ENCODE peak calls at places on chromosomes 6 and 20, in four cellular contexts. Y, V, J and L are unnamed samples. For H3K4me1 and H3K36me3, the result is how much of the 10 kb centered on the place peaks cover.

GRCh38 chr20:56429496-56429895 is 17.4 kb downstream of the CASS4 start:
- DNase-seq in Y (no peak), V (no peak), J (no peak), L (peak)

GRCh38 chr20:56702931-56703840 is 74.1 kb downstream of the TFAP2C start:
- DNase-seq in Y (no peak), V (no peak), J (no peak), L (no peak)

GRCh38 chr6:83884523-83884922 is 25.0 kb downstream of the CYB5R4 start:
- DNase-seq in Y (peak), V (no peak), J (no peak), L (peak)

GRCh38 chr6:38169826-38170526 is 350.4 kb downstream of the ZFAND3 start:
- DNase-seq in Y (no peak), V (no peak), J (no peak), L (no peak)

GRCh38 chr20:23585808-23586734 is 17.8 kb upstream of the CST9L start:
- DNase-seq in Y (no peak), V (no peak), J (no peak), L (no peak)

GRCh38 chr6:47160702-47161101 is 118.6 kb upstream of the ADGRF1 start:
- DNase-seq in Y (no peak), V (no peak), J (no peak), L (no peak)

GRCh38 chr20:50931306-50932015 is at the start of gene ADNP:
- DNase-seq in Y (peak), V (peak), J (peak), L (peak)

GRCh38 chr6:121590438-121590837 is 155.0 kb downstream of the GJA1 start:
- DNase-seq in Y (no peak), V (no peak), J (no peak), L (peak)

GRCh38 chr6:2503816-2504494 is 246.8 kb downstream of the MYLK4 start:
- DNase-seq in Y (no peak), V (no peak), J (no peak), L (peak)

GRCh38 chr6:110658621-110659211 is 156.6 kb downstream of the CDK19 start:
- DNase-seq in Y (no peak), V (no peak), J (no peak), L (no peak)

GRCh38 chr20:16434087-16434664 is 139.1 kb downstream of the KIF16B start:
- DNase-seq in Y (peak), V (peak), J (peak), L (peak)

GRCh38 chr6:170462366-170463020 is 90.6 kb downstream of the PSMB1 start:
- DNase-seq in Y (no peak), V (no peak), J (no peak), L (no peak)

GRCh38 chr6:43714311-43715055 is 26.9 kb upstream of the MRPS18A start:
- DNase-seq in Y (no peak), V (peak), J (no peak), L (peak)

GRCh38 chr6:42028234-42029061 is 21.9 kb upstream of the TAF8 start:
- DNase-seq in Y (no peak), V (no peak), J (peak), L (peak)

GRCh38 chr20:32470025-32470861 is 112.1 kb downstream of the ASXL1 start:
- DNase-seq in Y (no peak), V (peak), J (no peak), L (peak)

GRCh38 chr6:34543421-34543820 is 12.7 kb downstream of the SPDEF start:
- DNase-seq in Y (no peak), V (no peak), J (no peak), L (peak)

GRCh38 chr6:25882066-25882496 is 8.0 kb upstream of the SLC17A3 start:
- DNase-seq in Y (no peak), V (no peak), J (peak), L (no peak)

GRCh38 chr6:53437557-53438202 is 88.9 kb upstream of the ELOVL5 start:
- DNase-seq in Y (peak), V (no peak), J (peak), L (peak)

GRCh38 chr6:74971631-74972030 is 234.2 kb downstream of the COL12A1 start:
- DNase-seq in Y (no peak), V (no peak), J (no peak), L (peak)

GRCh38 chr6:127300411-127300810 is 33.7 kb downstream of the RNF146 start:
- DNase-seq in Y (no peak), V (no peak), J (no peak), L (peak)

GRCh38 chr6:108748959-108749358 is 99.3 kb upstream of the ARMC2 start:
- DNase-seq in Y (no peak), V (no peak), J (no peak), L (no peak)

GRCh38 chr20:46226602-46227001 is 81.7 kb downstream of the CDH22 start:
- DNase-seq in Y (no peak), V (no peak), J (no peak), L (peak)

GRCh38 chr20:53079883-53080282 is 107.7 kb downstream of the TSHZ2 start:
- DNase-seq in Y (no peak), V (no peak), J (no peak), L (no peak)

GRCh38 chr6:71280701-71281100 is 7.9 kb upstream of the OGFRL1 start:
- DNase-seq in Y (no peak), V (no peak), J (no peak), L (no peak)

GRCh38 chr20:23048283-23049200 is 930 bp downstream of the THBD start:
- DNase-seq in Y (no peak), V (no peak), J (peak), L (peak)

GRCh38 chr20:14198416-14198815 is 139.0 kb downstream of the FLRT3 start:
- DNase-seq in Y (no peak), V (no peak), J (no peak), L (no peak)

GRCh38 chr6:109491207-109491938 is 8.4 kb upstream of the ZBTB24 start:
- DNase-seq in Y (peak), V (no peak), J (no peak), L (peak)

GRCh38 chr20:20594171-20594530 is 118.3 kb downstream of the RALGAPA2 start:
- DNase-seq in Y (peak), V (no peak), J (no peak), L (peak)

GRCh38 chr6:98824907-98825601 is 9.3 kb upstream of the POU3F2 start:
- DNase-seq in Y (no peak), V (no peak), J (no peak), L (no peak)

GRCh38 chr6:77124604-77125003 is 338.7 kb downstream of the HTR1B start:
- DNase-seq in Y (no peak), V (no peak), J (no peak), L (peak)

GRCh38 chr6:106927531-106928398 is 46.8 kb downstream of the CD24 start:
- DNase-seq in Y (no peak), V (no peak), J (peak), L (peak)

GRCh38 chr6:16345449-16346330 is 107.3 kb downstream of the GMPR start:
- DNase-seq in Y (no peak), V (no peak), J (no peak), L (peak)

GRCh38 chr6:35330541-35331119 is 11.7 kb upstream of the PPARD start:
- DNase-seq in Y (no peak), V (no peak), J (no peak), L (no peak)

GRCh38 chr20:2847802-2848201 is 7.3 kb downstream of the VPS16 start:
- DNase-seq in Y (no peak), V (no peak), J (no peak), L (no peak)

GRCh38 chr20:1734269-1734858 is 76.8 kb upstream of the SIRPG start:
- DNase-seq in Y (peak), V (no peak), J (no peak), L (peak)

GRCh38 chr6:15511248-15512125 is 151.3 kb downstream of the DTNBP1 start:
- DNase-seq in Y (no peak), V (no peak), J (no peak), L (no peak)

GRCh38 chr6:132253211-132253610 is 148.1 kb downstream of the MOXD1 start:
- DNase-seq in Y (no peak), V (no peak), J (no peak), L (peak)

GRCh38 chr6:7723041-7723447 is 2.9 kb upstream of the BMP6 start:
- DNase-seq in Y (peak), V (peak), J (peak), L (peak)

GRCh38 chr6:154510144-154510905 is at the start of gene CNKSR3:
- DNase-seq in Y (peak), V (peak), J (peak), L (peak)

GRCh38 chr20:38153401-38153800 is 11.7 kb downstream of the TGM2 start:
- DNase-seq in Y (no peak), V (no peak), J (no peak), L (no peak)
- H3K4me1 ChIP-seq in Y (under half), V (under half), J (under half), L (under half)

GRCh38 chr6:31778999-31779885 is 2.1 kb upstream of the VWA7 start:
- DNase-seq in Y (no peak), V (no peak), J (no peak), L (no peak)

GRCh38 chr6:31782126-31782941 is 5.2 kb upstream of the VWA7 start:
- DNase-seq in Y (no peak), V (no peak), J (no peak), L (no peak)

GRCh38 chr6:31779908-31780307 is 2.8 kb upstream of the VWA7 start:
- DNase-seq in Y (no peak), V (no peak), J (no peak), L (no peak)

GRCh38 chr6:31780507-31781243 is 3.5 kb upstream of the VWA7 start:
- DNase-seq in Y (no peak), V (no peak), J (no peak), L (no peak)

DNA sequence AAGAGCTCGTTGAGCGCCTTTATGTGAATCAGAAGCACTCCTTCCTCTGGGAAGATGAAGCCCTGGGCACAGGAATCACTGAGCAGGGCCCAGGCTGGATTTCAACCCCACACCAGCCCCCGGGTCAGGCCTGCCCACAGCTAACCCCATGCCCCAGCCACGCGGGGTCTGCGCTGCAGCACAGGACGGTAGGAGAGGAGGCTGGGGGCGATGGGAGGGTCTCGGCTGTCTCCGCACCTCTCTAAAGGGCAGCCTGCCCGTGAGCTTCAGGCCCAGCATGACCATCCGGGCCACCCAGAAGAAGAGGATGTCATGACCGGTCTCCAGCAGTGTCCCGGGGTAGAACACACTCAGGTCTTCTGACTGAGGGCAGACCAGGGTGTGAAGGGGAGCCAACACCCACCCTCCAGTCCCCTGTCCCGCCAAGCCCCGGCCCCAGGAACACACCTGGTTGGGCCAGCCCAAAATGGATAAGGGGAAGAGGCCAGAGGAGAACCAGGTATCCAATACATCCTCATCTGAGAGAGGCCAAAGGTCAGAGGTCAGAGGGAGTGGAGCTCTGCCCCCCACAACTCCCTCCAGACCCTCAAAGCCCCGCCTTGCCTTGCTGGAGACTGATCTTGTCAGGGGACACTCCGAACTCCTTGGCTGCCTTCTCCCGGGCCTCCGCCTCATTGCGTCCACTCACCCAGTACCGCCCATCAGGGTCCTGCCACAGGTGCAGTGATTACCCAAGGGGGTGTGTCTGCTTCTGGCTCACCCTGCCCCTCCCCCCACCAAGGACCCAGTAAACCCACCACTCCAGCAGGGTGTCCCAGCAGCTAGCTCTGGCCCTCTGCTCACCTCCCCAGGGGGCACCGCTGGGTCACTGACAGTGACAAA is 4.4 kb upstream of the VWA7 start:
- DNase-seq in Y (no peak), V (no peak), J (no peak), L (no peak)
- H3K36me3 ChIP-seq in Y (under half), V (under half), J (under half), L (under half)

GRCh38 chr6:104943781-104944180 is 13.1 kb upstream of the LIN28B start:
- DNase-seq in Y (no peak), V (no peak), J (no peak), L (peak)
- H3K4me1 ChIP-seq in Y (under half), V (under half), J (under half), L (under half)

GRCh38 chr6:45832063-45832462 is 183.6 kb downstream of the CLIC5 start:
- DNase-seq in Y (no peak), V (no peak), J (no peak), L (no peak)
- H3K36me3 ChIP-seq in Y (under half), V (under half), J (under half), L (under half)

DNA sequence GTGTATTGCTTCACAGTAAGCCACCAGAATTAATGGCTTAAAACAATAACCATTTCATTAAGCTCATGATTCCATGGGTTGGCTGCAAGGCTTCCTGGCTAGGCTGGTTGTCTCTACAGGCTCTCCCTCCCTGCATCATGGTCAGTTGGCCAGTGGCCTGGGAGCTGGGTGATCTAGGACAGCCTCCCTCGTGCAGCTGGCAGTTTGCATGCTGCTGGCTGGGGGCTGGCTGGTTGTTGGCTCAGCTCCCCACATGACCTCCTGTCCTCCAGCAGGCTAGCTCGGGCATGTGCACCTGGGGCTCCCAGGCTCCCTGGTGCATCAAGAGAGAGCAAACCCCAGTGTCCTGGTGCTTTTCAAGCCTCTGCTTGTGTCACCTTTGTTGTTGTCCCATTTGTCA is 21.7 kb downstream of the TOX2 start:
- DNase-seq in Y (no peak), V (no peak), J (no peak), L (no peak)
- H3K4me1 ChIP-seq in Y (under half), V (under half), J (under half), L (under half)

GRCh38 chr20:38007526-38007925 is 25.7 kb downstream of the TTI1 start:
- DNase-seq in Y (no peak), V (no peak), J (no peak), L (no peak)
- H3K36me3 ChIP-seq in Y (under half), V (under half), J (under half), L (under half)

DNA sequence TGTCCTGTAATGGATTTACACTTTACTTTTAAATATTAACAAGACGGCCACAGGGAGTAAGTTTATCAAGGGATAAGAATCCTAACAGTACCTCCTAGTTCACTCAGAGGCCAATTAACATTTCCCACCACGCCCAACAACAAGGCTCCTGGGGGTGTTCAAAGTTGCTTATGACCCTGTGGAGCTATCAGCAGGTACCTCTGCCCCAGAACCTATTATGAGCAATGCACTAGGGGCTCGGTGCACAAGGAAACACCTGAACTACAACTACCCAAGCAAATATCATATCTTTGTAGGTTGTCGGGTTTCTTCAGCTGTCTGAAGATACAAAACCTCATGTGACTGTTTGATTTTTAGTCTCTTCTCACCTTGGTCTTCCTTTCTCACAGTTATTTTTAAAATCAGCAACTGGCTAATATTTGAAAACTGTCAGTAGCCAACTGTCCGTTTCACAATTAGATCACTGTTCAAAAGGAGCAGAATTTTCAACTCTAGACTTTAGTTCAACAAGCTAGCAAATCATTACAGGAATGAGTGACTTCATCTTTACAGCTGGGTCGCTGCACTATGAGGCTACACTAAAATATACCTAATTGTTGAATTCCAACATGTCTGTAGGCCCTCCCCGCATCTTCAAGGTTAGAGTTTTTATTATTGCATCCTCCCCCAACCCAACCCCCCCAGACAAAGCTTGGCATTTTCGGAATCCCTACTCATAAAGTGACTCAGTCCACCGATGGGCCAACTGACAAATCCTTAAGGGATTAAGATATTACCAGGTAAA is 38.1 kb downstream of the B4GALT5 start:
- DNase-seq in Y (no peak), V (no peak), J (no peak), L (peak)
- H3K4me1 ChIP-seq in Y (half or more), V (under half), J (half or more), L (half or more)

DNA sequence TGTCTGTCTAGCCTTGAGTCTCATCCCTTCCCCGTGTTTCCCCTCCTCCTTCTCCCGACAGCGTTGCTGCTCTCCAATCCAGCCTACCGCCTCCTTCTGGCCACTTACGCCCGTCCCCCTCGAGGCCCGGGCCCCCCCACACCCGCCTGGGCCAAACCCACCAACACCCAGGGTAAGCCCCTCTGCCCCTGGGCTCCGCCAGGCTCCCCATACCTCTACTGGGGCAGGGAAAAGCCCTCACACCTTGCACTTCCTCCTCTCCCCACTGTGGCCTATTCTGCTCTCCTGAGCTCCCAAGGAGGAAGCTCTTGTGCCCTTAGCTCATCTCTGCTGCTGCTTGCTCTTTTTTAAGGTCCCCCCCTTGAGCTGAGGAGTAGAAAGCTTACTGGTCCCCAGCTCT is 11.0 kb downstream of the DDR1 start:
- DNase-seq in Y (no peak), V (peak), J (no peak), L (no peak)
- H3K36me3 ChIP-seq in Y (under half), V (under half), J (under half), L (under half)